ENCODE peak calls at places on chromosome 11, in eight cellular contexts. R, Q, O, Y, G, Z, U and E are unnamed samples.

GRCh38 chr11:61928606-61929005 is 11.2 kb upstream of the RAB3IL1 start:
- DNase-seq in R (no peak), Q (no peak), O (no peak), Y (no peak), G (no peak), Z (no peak), U (no peak), E (peak; percentile 33)

GRCh38 chr11:76640540-76640939 is 30.0 kb downstream of the LRRC32 start:
- DNase-seq in R (no peak), Q (no peak), O (no peak), Y (peak; percentile 43), G (no peak), Z (no peak), U (no peak), E (no peak)

GRCh38 chr11:129163714-129164164 is 28.4 kb downstream of the ARHGAP32 start:
- DNase-seq in R (no peak), Q (no peak), O (no peak), Y (no peak), G (no peak), Z (no peak), U (no peak), E (peak; percentile 59)

GRCh38 chr11:83220279-83220678 is 26.8 kb downstream of the ANKRD42 start:
- DNase-seq in R (no peak), Q (no peak), O (no peak), Y (no peak), G (no peak), Z (no peak), U (no peak), E (no peak)

GRCh38 chr11:69220581-69221051 is 64.9 kb downstream of the SMIM38 start:
- DNase-seq in R (peak; percentile 27), Q (no peak), O (no peak), Y (no peak), G (no peak), Z (no peak), U (no peak), E (peak; percentile 57)

GRCh38 chr11:35375332-35376125 is 43.8 kb downstream of the SLC1A2 start:
- DNase-seq in R (no peak), Q (no peak), O (no peak), Y (no peak), G (no peak), Z (no peak), U (no peak), E (no peak)

GRCh38 chr11:1714908-1715885 is 18.2 kb downstream of the KRTAP5-6 start:
- DNase-seq in R (no peak), Q (no peak), O (no peak), Y (no peak), G (no peak), Z (no peak), U (no peak), E (no peak)

GRCh38 chr11:71207563-71207962 is 44.8 kb downstream of the SHANK2 start:
- DNase-seq in R (no peak), Q (peak; percentile 13), O (no peak), Y (no peak), G (no peak), Z (no peak), U (no peak), E (no peak)

GRCh38 chr11:796565-797299 is 1.3 kb downstream of the SLC25A22 start:
- DNase-seq in R (no peak), Q (no peak), O (no peak), Y (no peak), G (no peak), Z (no peak), U (no peak), E (no peak)

GRCh38 chr11:72930011-72930410 is 115.8 kb downstream of the ATG16L2 start:
- DNase-seq in R (peak; percentile 30), Q (no peak), O (no peak), Y (no peak), G (peak; percentile 32), Z (peak; percentile 23), U (no peak), E (peak; percentile 65)

GRCh38 chr11:123083623-123084029 is 21.7 kb upstream of the HSPA8 start:
- DNase-seq in R (peak; percentile 79), Q (peak; percentile 86), O (no peak), Y (peak; percentile 94), G (peak; percentile 97), Z (peak; percentile 89), U (peak; percentile 90), E (peak; percentile 95)

GRCh38 chr11:60880189-60880588 is 12.8 kb downstream of the ZP1 start:
- DNase-seq in R (no peak), Q (no peak), O (no peak), Y (no peak), G (no peak), Z (no peak), U (no peak), E (no peak)
- TF ChIP-seq CTCF in R (no peak), Q (no peak), O (no peak), Y (no peak), G (no peak), Z (no peak), U (no peak), E (no peak)

GRCh38 chr11:14374922-14375630 is 16.1 kb upstream of the RRAS2 start:
- DNase-seq in R (no peak), Q (no peak), O (no peak), Y (no peak), G (no peak), Z (no peak), U (no peak), E (no peak)
- TF ChIP-seq CTCF in R (no peak), Q (no peak), O (no peak), Y (no peak), G (peak; percentile 11), Z (peak; percentile 8), U (no peak), E (peak; percentile 8)

GRCh38 chr11:86571273-86571948 is 101.0 kb downstream of the ME3 start:
- DNase-seq in R (no peak), Q (no peak), O (no peak), Y (no peak), G (no peak), Z (no peak), U (no peak), E (no peak)
- TF ChIP-seq CTCF in R (no peak), Q (peak; percentile 49), O (no peak), Y (peak; percentile 26), G (peak; percentile 40), Z (peak; percentile 40), U (peak; percentile 60), E (peak; percentile 43)

GRCh38 chr11:42524534-42525227 is 787.1 kb upstream of the API5 start:
- DNase-seq in R (peak; percentile 49), Q (no peak), O (no peak), Y (peak; percentile 60), G (peak; percentile 66), Z (no peak), U (no peak), E (peak; percentile 81)
- TF ChIP-seq CTCF in R (peak; percentile 64), Q (peak; percentile 70), O (peak; percentile 35), Y (peak; percentile 76), G (peak; percentile 67), Z (peak; percentile 39), U (no peak), E (peak; percentile 51)